ENCODE peak calls at places on chromosome 20, in eight cellular contexts. L is psoas muscle; W is CD4-positive, alpha-beta T cell; T is astrocyte of the spinal cord; J is PC-3; U is body of pancreas; A is glutamatergic neuron; M is uterus. H is an unnamed sample.

GRCh38 chr20:5171074-5171789 is 44.4 kb downstream of the CDS2 start:
- DNase-seq in L (no peak), W (no peak), T (peak), J (no peak), U (no peak), A (peak), M (peak), H (no peak)

GRCh38 chr20:36098364-36098763 is 56.2 kb upstream of the EPB41L1 start:
- DNase-seq in L (no peak), W (no peak), T (peak), J (no peak), U (peak), A (no peak), M (no peak), H (no peak)

GRCh38 chr20:35601021-35601973 is 14.3 kb upstream of the SPAG4 start:
- DNase-seq in L (peak), W (peak), T (peak), J (no peak), U (peak), A (peak), M (peak), H (peak)

GRCh38 chr20:7695622-7696021 is 244.6 kb downstream of the HAO1 start:
- DNase-seq in L (no peak), W (no peak), T (peak), J (peak), U (no peak), A (no peak), M (no peak), H (peak)

GRCh38 chr20:34771680-34772081 is 53.8 kb downstream of the NCOA6 start:
- DNase-seq in L (no peak), W (no peak), T (no peak), J (no peak), U (no peak), A (no peak), M (no peak), H (peak)

GRCh38 chr20:31446084-31446819 is 5.8 kb downstream of the DEFB123 start:
- DNase-seq in L (no peak), W (no peak), T (no peak), J (no peak), U (no peak), A (no peak), M (no peak), H (no peak)

GRCh38 chr20:4563534-4563933 is 158.2 kb upstream of the PRND start:
- DNase-seq in L (no peak), W (no peak), T (peak), J (peak), U (no peak), A (no peak), M (no peak), H (no peak)

GRCh38 chr20:62306440-62307187 is 3.8 kb downstream of the ADRM1 start:
- DNase-seq in L (no peak), W (no peak), T (no peak), J (no peak), U (no peak), A (no peak), M (no peak), H (no peak)

GRCh38 chr20:34579191-34579661 is 20.7 kb downstream of the MAP1LC3A start:
- DNase-seq in L (peak), W (no peak), T (peak), J (peak), U (no peak), A (no peak), M (peak), H (peak)

DNA sequence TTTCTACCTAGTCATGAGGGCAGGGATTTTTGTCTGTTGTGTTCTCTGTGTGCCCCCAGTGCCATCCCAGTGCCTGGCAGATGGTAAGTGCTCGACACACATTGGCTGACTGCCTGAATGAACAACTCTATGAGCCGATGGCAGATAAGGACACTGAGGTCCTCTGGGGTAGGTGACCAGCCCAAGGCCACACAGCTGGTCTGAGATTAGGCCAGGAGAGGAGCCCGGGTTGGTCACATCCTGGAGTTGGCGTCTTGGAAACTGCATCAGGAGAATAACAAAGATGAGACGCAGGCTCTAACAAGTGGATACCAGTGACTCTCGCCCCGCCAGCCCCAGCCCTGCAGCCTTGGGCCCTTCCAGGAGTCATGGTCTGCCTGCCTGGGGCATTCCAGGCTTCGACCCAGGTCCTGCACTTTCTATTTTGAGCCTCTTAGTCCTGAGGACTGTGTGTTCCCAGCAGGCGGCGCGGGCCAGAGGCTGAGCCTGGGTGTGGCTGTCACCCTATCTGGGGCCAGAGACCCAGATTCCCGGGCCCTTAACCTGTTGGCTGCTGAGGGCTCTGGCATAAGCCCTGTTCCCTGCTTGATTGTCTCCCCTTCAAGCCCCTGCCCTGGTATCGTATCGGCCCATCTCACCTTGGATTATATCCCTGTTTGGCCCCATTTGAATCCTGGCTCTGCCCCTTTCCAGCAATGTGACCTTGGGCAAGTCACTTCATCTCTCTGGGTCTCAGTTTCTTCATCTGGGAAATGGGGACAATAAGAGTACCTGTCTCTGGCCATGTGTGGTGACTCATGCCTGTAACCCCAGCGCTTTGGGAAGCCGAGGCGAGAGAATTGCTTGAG is 88.3 kb downstream of the CEBPB start:
- DNase-seq in L (peak), W (no peak), T (no peak), J (no peak), U (peak), A (no peak), M (peak), H (no peak)
- TF ChIP-seq CTCF in L (peak), W (no peak), T (no peak), J (no peak), U (no peak), A (no peak), M (peak), H (peak)

GRCh38 chr20:25313608-25314007 is 65.7 kb downstream of the PYGB start:
- DNase-seq in L (no peak), W (no peak), T (no peak), J (no peak), U (no peak), A (no peak), M (no peak), H (no peak)

GRCh38 chr20:25317351-25318075 is 69.6 kb downstream of the PYGB start:
- DNase-seq in L (no peak), W (no peak), T (no peak), J (no peak), U (no peak), A (no peak), M (peak), H (no peak)

GRCh38 chr20:25316506-25317190 is 68.8 kb downstream of the PYGB start:
- DNase-seq in L (no peak), W (no peak), T (no peak), J (no peak), U (no peak), A (no peak), M (peak), H (no peak)

GRCh38 chr20:25315418-25316210 is 67.7 kb downstream of the PYGB start:
- DNase-seq in L (no peak), W (no peak), T (peak), J (peak), U (peak), A (no peak), M (no peak), H (no peak)

DNA sequence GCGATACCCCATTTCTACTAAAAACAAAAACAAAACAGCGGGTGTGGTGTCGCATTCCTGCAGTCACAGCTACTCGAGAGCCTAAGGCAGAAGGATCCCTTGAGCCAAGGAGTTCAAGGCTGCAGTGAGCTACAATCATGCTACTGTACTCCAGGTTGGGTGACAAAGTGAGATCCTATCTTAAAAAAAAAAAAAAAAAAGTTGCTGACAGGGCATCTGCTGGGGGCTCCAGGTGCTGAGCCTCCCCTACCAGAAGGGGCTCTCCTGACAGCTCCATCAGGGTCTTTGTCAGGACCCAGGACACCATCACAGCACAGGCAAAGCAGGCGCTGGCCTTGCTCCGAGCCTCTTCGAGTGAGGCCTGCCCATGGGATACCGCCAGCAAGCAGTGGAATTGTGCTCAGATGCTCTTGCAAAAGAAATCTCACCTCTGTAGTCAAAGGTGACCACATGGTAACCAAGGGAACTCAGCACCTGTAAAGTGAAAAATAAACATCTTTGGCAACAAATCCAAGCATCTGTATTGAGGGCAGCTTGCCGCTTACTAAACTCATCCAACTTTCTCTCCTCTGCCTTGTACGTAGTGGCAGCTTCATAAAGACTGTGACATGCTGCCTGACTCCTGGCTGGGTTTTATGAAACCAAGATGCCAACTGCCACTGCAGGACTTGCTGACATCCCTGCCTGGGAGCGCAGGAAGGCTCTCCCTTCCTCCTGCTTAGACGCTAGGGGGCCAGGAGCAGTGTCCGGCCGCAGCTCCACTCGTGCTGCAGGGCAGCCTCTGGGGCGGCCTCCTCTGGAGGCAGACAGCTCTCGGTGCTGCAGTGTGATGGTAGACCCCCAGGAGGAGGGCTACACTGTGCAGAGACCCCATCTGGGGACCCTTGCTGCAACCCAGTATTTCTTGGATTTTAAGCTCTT is 66.9 kb downstream of the PYGB start:
- DNase-seq in L (no peak), W (no peak), T (no peak), J (no peak), U (peak), A (peak), M (peak), H (no peak)
- TF ChIP-seq CTCF in L (no peak), W (no peak), T (peak), J (no peak), U (no peak), A (peak), M (no peak), H (no peak)

DNA sequence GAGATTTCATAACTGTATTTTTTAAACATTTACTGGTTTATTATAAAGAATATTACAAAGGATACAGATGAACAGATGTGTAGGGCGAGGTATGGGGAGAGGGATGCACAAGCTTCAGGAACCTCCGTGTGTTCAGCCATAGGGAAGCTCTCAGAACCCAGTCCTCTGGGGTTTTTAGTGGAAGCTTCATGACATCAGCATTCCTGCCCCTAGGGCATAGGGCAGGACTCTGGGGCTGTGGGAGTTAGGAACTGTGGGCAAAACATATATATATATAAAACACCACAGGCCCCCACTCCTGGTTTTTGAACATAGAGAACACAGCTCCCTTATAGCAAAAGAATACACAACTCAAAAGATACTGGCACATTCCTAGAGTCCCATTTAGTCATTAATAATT is 21.9 kb downstream of the EFCAB8 start:
- DNase-seq in L (no peak), W (no peak), T (no peak), J (no peak), U (no peak), A (no peak), M (no peak), H (no peak)
- TF ChIP-seq CTCF in L (no peak), W (no peak), T (no peak), J (no peak), U (no peak), A (no peak), M (no peak), H (no peak)

GRCh38 chr20:1900321-1900791 is 5.1 kb downstream of the SIRPA start:
- DNase-seq in L (peak), W (no peak), T (peak), J (peak), U (peak), A (peak), M (peak), H (peak)
- TF ChIP-seq CTCF in L (peak), W (no peak), T (peak), J (peak), U (peak), A (peak), M (peak), H (peak)

DNA sequence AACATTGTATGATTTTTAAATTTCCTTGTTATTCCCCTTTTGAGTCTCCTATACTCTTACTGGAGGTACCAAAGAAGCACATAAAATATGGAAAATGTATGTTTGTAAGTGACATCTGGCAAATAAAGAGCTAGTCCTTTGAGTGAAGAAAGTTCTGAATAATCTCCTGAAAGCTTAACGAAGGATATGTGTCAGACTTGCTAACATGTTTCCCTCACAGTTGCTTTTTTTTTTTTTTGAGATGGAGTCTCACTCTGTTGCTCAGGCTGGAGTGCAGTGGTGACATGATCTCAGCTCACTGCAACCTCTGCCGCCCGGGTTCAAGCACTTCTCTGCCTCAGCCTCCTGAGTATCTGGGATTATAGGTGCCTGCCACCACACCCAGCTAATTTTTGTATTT is 63.6 kb downstream of the STK4 start:
- DNase-seq in L (no peak), W (no peak), T (no peak), J (no peak), U (no peak), A (no peak), M (no peak), H (no peak)
- TF ChIP-seq CTCF in L (no peak), W (no peak), T (no peak), J (no peak), U (no peak), A (no peak), M (no peak), H (no peak)

GRCh38 chr20:59783020-59784010 is 150.1 kb downstream of the SYCP2 start:
- DNase-seq in L (peak), W (no peak), T (peak), J (peak), U (peak), A (peak), M (peak), H (peak)
- TF ChIP-seq CTCF in L (peak), W (peak), T (peak), J (peak), U (peak), A (peak), M (peak), H (peak)

GRCh38 chr20:42020316-42020715 is 402.1 kb upstream of the CHD6 start:
- DNase-seq in L (no peak), W (no peak), T (no peak), J (no peak), U (no peak), A (no peak), M (no peak), H (no peak)

GRCh38 chr20:42024653-42025052 is 406.5 kb upstream of the CHD6 start:
- DNase-seq in L (no peak), W (no peak), T (no peak), J (no peak), U (no peak), A (no peak), M (no peak), H (no peak)

DNA sequence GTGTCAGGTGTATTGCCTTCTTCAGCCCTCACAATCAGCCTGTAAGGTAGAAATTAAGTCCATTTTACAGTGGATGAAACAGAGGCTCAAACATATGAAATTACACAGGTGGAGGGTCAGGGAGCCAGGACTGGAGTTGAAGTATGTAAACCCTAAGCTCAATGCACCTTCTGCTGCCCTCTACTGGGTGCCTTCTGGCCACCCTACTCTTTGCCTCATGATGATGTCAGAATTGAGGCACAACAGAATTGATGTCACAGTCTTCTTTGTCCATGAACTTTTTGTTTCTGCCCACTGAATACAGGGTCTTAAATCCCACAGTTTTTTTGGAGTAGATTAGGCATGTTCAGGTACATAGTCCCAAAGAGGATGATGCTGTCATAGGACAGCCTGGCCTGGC is 400.8 kb upstream of the CHD6 start:
- DNase-seq in L (no peak), W (no peak), T (no peak), J (no peak), U (no peak), A (no peak), M (no peak), H (no peak)
- TF ChIP-seq CTCF in L (no peak), W (no peak), T (no peak), J (no peak), U (no peak), A (peak), M (no peak), H (no peak)

GRCh38 chr20:57498425-57499400 is 26.2 kb downstream of the CTCFL start:
- DNase-seq in L (no peak), W (no peak), T (peak), J (peak), U (no peak), A (no peak), M (no peak), H (no peak)
- TF ChIP-seq CTCF in L (no peak), W (peak), T (peak), J (peak), U (no peak), A (no peak), M (no peak), H (peak)

H was measured in AG09319.